ENCODE peak calls at places on chromosome X, in five cellular contexts. One of them, this sample, is unnamed.

GRCh38 chrX:47523297-47523696 is 37.7 kb upstream of the ARAF start:
- DNase-seq in astrocyte of the spinal cord: peak; percentile 62
- DNase-seq in lower lobe of right lung: peak; percentile 89
- DNase-seq in fibroblast of lung: peak; percentile 65
- DNase-seq in HL-60: peak; percentile 47
- DNase-seq in this sample: no peak

GRCh38 chrX:45762699-45763647 is 562.3 kb upstream of the DIPK2B start:
- DNase-seq in HL-60: no peak
- DNase-seq in lower lobe of right lung: no peak
- DNase-seq in astrocyte of the spinal cord: peak; percentile 38
- DNase-seq in fibroblast of lung: no peak
- DNase-seq in this sample: no peak

GRCh38 chrX:48937065-48937907 is 18.5 kb upstream of the PIM2 start:
- DNase-seq in astrocyte of the spinal cord: peak; percentile 82
- DNase-seq in lower lobe of right lung: peak; percentile 84
- DNase-seq in fibroblast of lung: no peak
- DNase-seq in HL-60: peak; percentile 63
- DNase-seq in this sample: no peak

GRCh38 chrX:36019164-36019563 is 99.6 kb downstream of the CFAP47 start:
- DNase-seq in fibroblast of lung: no peak
- DNase-seq in HL-60: no peak
- DNase-seq in astrocyte of the spinal cord: no peak
- DNase-seq in lower lobe of right lung: no peak
- DNase-seq in this sample: no peak

GRCh38 chrX:14497184-14497666 is 32.1 kb upstream of the GLRA2 start:
- DNase-seq in astrocyte of the spinal cord: peak; percentile 12
- DNase-seq in lower lobe of right lung: no peak
- DNase-seq in HL-60: no peak
- DNase-seq in fibroblast of lung: peak; percentile 48
- DNase-seq in this sample: no peak

GRCh38 chrX:134388161-134389109 is 71.5 kb upstream of the HPRT1 start:
- DNase-seq in astrocyte of the spinal cord: no peak
- DNase-seq in fibroblast of lung: no peak
- DNase-seq in HL-60: peak; percentile 58
- DNase-seq in lower lobe of right lung: no peak
- DNase-seq in this sample: no peak

GRCh38 chrX:73977542-73978169 is 326.3 kb upstream of the ZCCHC13 start:
- DNase-seq in fibroblast of lung: no peak
- DNase-seq in astrocyte of the spinal cord: peak; percentile 36
- DNase-seq in HL-60: no peak
- DNase-seq in lower lobe of right lung: no peak
- DNase-seq in this sample: no peak

GRCh38 chrX:13152511-13152868 is 108.1 kb upstream of the FAM9C start:
- DNase-seq in lower lobe of right lung: no peak
- DNase-seq in fibroblast of lung: no peak
- DNase-seq in astrocyte of the spinal cord: no peak
- DNase-seq in HL-60: no peak
- DNase-seq in this sample: no peak

GRCh38 chrX:152652467-152652866 is 14.8 kb downstream of the GABRQ start:
- DNase-seq in lower lobe of right lung: no peak
- DNase-seq in HL-60: no peak
- DNase-seq in astrocyte of the spinal cord: no peak
- DNase-seq in fibroblast of lung: no peak
- DNase-seq in this sample: no peak

GRCh38 chrX:153593811-153594500 is 5.0 kb downstream of the CCNQ start:
- DNase-seq in HL-60: no peak
- DNase-seq in lower lobe of right lung: peak; percentile 1
- DNase-seq in astrocyte of the spinal cord: no peak
- DNase-seq in fibroblast of lung: no peak
- DNase-seq in this sample: no peak

GRCh38 chrX:55057691-55058249 is 17.1 kb upstream of the PAGE2B start:
- DNase-seq in astrocyte of the spinal cord: peak; percentile 38
- DNase-seq in fibroblast of lung: peak; percentile 46
- DNase-seq in HL-60: no peak
- DNase-seq in lower lobe of right lung: no peak
- DNase-seq in this sample: peak; percentile 8

GRCh38 chrX:123713434-123713833 is 19.4 kb downstream of the THOC2 start:
- DNase-seq in astrocyte of the spinal cord: no peak
- DNase-seq in HL-60: no peak
- DNase-seq in fibroblast of lung: no peak
- DNase-seq in lower lobe of right lung: no peak
- DNase-seq in this sample: no peak

GRCh38 chrX:11437642-11438379 is 144.6 kb downstream of the AMELX start:
- DNase-seq in lower lobe of right lung: peak; percentile 51
- DNase-seq in astrocyte of the spinal cord: peak; percentile 81
- DNase-seq in HL-60: no peak
- DNase-seq in fibroblast of lung: peak; percentile 53
- DNase-seq in this sample: peak; percentile 25

GRCh38 chrX:15854712-15855561 is at the start of gene AP1S2:
- DNase-seq in HL-60: peak; percentile 84
- DNase-seq in astrocyte of the spinal cord: peak; percentile 94
- DNase-seq in fibroblast of lung: peak; percentile 87
- DNase-seq in lower lobe of right lung: peak; percentile 93
- DNase-seq in this sample: peak; percentile 88

GRCh38 chrX:47145408-47146120 is 543 bp downstream of the RBM10 start:
- DNase-seq in HL-60: no peak
- DNase-seq in fibroblast of lung: peak; percentile 14
- DNase-seq in lower lobe of right lung: no peak
- DNase-seq in astrocyte of the spinal cord: no peak
- DNase-seq in this sample: no peak

GRCh38 chrX:1336331-1337143 is at the start of gene IL3RA:
- DNase-seq in HL-60: no peak
- DNase-seq in fibroblast of lung: no peak
- DNase-seq in astrocyte of the spinal cord: no peak
- DNase-seq in lower lobe of right lung: peak; percentile 66
- DNase-seq in this sample: no peak

DNA sequence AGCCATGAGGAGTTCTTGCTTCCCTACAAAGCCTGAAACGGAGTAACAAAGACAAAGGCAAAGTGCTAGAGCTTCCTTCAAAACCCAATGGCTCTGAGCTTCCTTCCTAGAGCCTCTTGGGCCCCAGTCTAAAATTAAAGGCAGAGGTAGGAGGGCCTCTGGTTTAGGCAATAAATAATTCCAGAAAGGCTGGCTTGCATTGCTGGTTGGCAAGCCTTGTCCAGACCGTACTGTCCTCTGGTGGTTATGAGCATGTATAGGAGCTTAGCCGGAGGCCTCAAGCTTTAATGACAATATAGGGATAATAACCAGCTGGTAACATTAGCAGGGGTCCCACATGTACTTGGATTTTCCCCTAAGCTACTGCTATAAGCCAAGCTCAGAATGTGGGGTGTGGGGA is 237.3 kb downstream of the AR start:
- DNase-seq in lower lobe of right lung: no peak
- DNase-seq in astrocyte of the spinal cord: no peak
- DNase-seq in HL-60: no peak
- DNase-seq in fibroblast of lung: no peak
- DNase-seq in this sample: no peak
- TF ChIP-seq CTCF in lower lobe of right lung: peak; percentile 24
- TF ChIP-seq CTCF in astrocyte of the spinal cord: peak; percentile 40
- TF ChIP-seq CTCF in HL-60: peak; percentile 6
- TF ChIP-seq CTCF in fibroblast of lung: peak; percentile 46
- TF ChIP-seq CTCF in this sample: peak; percentile 54

DNA sequence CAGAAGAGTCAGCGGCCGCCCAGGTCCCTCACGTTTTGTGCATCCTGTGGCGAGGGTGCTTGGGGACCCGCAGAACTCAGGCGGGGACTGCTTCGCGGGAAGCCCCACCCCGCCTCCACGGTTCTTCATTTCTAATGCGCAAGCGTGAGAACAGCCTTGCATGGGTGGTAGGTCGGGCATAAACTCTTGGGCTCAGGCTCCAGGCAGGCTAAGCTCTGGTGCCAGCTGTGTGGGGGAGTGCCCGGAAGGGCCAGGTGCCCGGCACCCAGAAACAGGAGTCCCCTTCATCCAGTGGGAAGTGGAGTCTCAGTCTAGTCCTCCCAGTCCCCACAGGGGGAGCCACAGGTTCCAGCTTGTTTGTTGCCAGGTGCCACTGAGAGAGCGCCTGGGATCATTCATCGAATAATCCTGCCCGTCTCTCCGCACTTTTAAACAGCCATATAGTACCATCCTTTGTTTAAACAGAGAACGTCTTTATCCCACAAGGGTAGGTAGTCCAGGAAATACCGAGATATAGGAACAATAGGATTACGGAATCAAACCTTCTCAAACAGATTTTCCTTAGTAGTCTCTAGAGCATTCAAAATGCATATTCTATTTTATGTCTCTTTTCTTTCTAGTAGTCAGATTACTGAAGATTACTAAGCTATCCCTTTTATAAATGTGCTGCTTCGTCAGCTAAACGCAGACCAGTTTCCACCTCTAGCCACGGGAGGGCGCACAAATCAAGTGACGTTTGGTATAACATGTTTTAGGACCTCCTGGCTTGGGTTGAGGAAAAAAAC is 12.7 kb upstream of the RBBP7 start:
- DNase-seq in HL-60: no peak
- DNase-seq in fibroblast of lung: peak; percentile 70
- DNase-seq in lower lobe of right lung: peak; percentile 68
- DNase-seq in astrocyte of the spinal cord: peak; percentile 64
- DNase-seq in this sample: no peak
- TF ChIP-seq CTCF in HL-60: peak; percentile 50
- TF ChIP-seq CTCF in fibroblast of lung: peak; percentile 31
- TF ChIP-seq CTCF in lower lobe of right lung: peak; percentile 58
- TF ChIP-seq CTCF in astrocyte of the spinal cord: peak; percentile 74
- TF ChIP-seq CTCF in this sample: peak; percentile 69

DNA sequence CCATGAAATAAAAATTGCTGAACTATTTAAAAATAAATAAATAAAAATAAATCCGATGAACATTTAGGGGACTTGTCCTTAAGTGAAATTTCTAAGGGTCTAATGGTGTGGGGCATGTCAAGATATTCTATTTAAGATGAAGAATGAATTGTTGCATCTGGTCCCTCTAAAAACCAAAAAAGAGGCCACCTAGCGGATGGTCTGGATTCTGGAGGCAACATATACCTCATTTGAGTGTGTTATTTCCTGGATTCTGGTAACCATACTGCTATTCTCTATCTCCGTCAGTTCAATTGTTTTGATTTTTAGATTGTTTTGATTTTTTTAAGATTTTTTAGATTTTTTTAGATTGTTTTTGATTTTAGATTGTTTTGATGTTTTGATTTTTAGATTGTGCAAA is 28.3 kb downstream of the AGTR2 start:
- DNase-seq in HL-60: no peak
- DNase-seq in astrocyte of the spinal cord: no peak
- DNase-seq in lower lobe of right lung: no peak
- DNase-seq in fibroblast of lung: no peak
- DNase-seq in this sample: no peak
- TF ChIP-seq CTCF in HL-60: no peak
- TF ChIP-seq CTCF in astrocyte of the spinal cord: no peak
- TF ChIP-seq CTCF in lower lobe of right lung: no peak
- TF ChIP-seq CTCF in fibroblast of lung: no peak
- TF ChIP-seq CTCF in this sample: peak; percentile 16

GRCh38 chrX:115565888-115566287 is 4.9 kb downstream of the PLS3 start:
- DNase-seq in lower lobe of right lung: no peak
- DNase-seq in HL-60: no peak
- DNase-seq in fibroblast of lung: no peak
- DNase-seq in astrocyte of the spinal cord: no peak
- DNase-seq in this sample: no peak

GRCh38 chrX:115562492-115562872 is 1.5 kb downstream of the PLS3 start:
- DNase-seq in lower lobe of right lung: no peak
- DNase-seq in fibroblast of lung: peak; percentile 58
- DNase-seq in astrocyte of the spinal cord: no peak
- DNase-seq in HL-60: no peak
- DNase-seq in this sample: no peak

GRCh38 chrX:115561605-115562491 is 874 bp downstream of the PLS3 start:
- DNase-seq in fibroblast of lung: peak; percentile 55
- DNase-seq in lower lobe of right lung: peak; percentile 66
- DNase-seq in HL-60: no peak
- DNase-seq in astrocyte of the spinal cord: peak; percentile 42
- DNase-seq in this sample: no peak

GRCh38 chrX:115564243-115564642 is 3.3 kb downstream of the PLS3 start:
- DNase-seq in HL-60: no peak
- DNase-seq in fibroblast of lung: no peak
- DNase-seq in astrocyte of the spinal cord: peak; percentile 49
- DNase-seq in lower lobe of right lung: no peak
- DNase-seq in this sample: no peak

GRCh38 chrX:115563633-115564182 is 2.7 kb downstream of the PLS3 start:
- DNase-seq in HL-60: no peak
- DNase-seq in lower lobe of right lung: no peak
- DNase-seq in fibroblast of lung: no peak
- DNase-seq in astrocyte of the spinal cord: no peak
- DNase-seq in this sample: no peak
- TF ChIP-seq CTCF in HL-60: no peak
- TF ChIP-seq CTCF in lower lobe of right lung: no peak
- TF ChIP-seq CTCF in fibroblast of lung: no peak
- TF ChIP-seq CTCF in astrocyte of the spinal cord: no peak
- TF ChIP-seq CTCF in this sample: no peak

GRCh38 chrX:132425744-132426318 is 63.0 kb downstream of the MBNL3 start:
- DNase-seq in astrocyte of the spinal cord: no peak
- DNase-seq in lower lobe of right lung: no peak
- DNase-seq in HL-60: no peak
- DNase-seq in fibroblast of lung: no peak
- DNase-seq in this sample: no peak
- TF ChIP-seq CTCF in astrocyte of the spinal cord: no peak
- TF ChIP-seq CTCF in lower lobe of right lung: no peak
- TF ChIP-seq CTCF in HL-60: no peak
- TF ChIP-seq CTCF in fibroblast of lung: no peak
- TF ChIP-seq CTCF in this sample: no peak

GRCh38 chrX:102063445-102064074 is 61.9 kb upstream of the TCEAL2 start:
- DNase-seq in astrocyte of the spinal cord: peak; percentile 11
- DNase-seq in fibroblast of lung: no peak
- DNase-seq in lower lobe of right lung: no peak
- DNase-seq in HL-60: no peak
- DNase-seq in this sample: no peak

DNA sequence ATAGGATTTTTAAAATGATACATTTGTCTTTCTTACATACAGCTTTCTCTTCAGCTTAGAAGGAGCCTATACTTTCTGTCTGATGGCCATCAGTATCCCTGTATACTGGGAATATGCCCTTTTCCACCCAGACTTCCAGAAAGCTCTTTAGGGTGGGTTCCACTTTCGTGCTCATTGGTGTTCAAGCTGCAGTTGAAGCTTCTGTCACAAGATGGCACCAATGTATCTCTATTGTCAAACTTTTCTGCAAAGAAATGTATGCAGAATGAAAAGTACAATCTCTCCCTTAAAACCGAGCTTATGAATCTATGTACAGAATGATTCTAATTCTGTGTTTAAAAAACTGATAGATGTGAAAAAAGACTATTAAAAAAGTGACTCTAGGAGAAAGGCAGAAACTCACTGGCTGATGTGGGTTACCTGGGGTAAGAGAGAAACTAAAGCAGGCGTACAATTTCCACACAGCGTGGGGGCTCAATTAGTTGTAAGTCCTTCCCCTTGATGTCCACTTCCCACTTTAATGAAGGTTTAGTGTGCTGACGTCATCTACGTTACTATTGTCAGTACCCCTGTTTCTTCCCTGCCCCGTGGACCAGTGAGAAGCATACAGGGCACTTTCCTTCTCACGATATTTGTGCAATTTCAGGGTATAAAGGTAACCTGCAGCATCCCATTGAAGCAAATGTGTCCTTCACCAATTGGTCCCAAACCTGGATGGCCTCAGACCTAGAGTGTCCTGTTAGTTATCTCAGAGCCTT is 57.3 kb upstream of the TCEAL2 start:
- DNase-seq in astrocyte of the spinal cord: peak; percentile 10
- DNase-seq in fibroblast of lung: peak; percentile 6
- DNase-seq in HL-60: no peak
- DNase-seq in lower lobe of right lung: no peak
- DNase-seq in this sample: no peak
- TF ChIP-seq CTCF in astrocyte of the spinal cord: peak; percentile 45
- TF ChIP-seq CTCF in fibroblast of lung: peak; percentile 40
- TF ChIP-seq CTCF in HL-60: no peak
- TF ChIP-seq CTCF in lower lobe of right lung: peak; percentile 39
- TF ChIP-seq CTCF in this sample: peak; percentile 56

GRCh38 chrX:95071052-95071451 is 1397.0 kb downstream of the FAM133A start:
- DNase-seq in astrocyte of the spinal cord: no peak
- DNase-seq in HL-60: no peak
- DNase-seq in fibroblast of lung: no peak
- DNase-seq in lower lobe of right lung: no peak
- DNase-seq in this sample: no peak
- TF ChIP-seq CTCF in astrocyte of the spinal cord: peak; percentile 31
- TF ChIP-seq CTCF in HL-60: no peak
- TF ChIP-seq CTCF in fibroblast of lung: no peak
- TF ChIP-seq CTCF in lower lobe of right lung: no peak
- TF ChIP-seq CTCF in this sample: peak; percentile 33